ENCODE peak calls at places on chromosomes 7 and 10, in ten cellular contexts. V is GDM1; I is left ventricle myocardium inferior; X is activated CD8-positive, alpha-beta memory T cell treated with anti-CD3 and anti-CD28 coated beads, Interleukin-2, amount 50 U/mL, for 48 hours; K is H1; M is stimulated activated CD8-positive, alpha-beta memory T cell treated with anti-CD3 and anti-CD28 coated beads, Interleukin-7, amount 100 ng/mL, for 1 hour; J is caudate nucleus; Q is NCI-H1105 treated with DMSO at 0.1 percent for 48 hours; T is glutamatergic neuron; A is fibroblast of lung. S is an unnamed sample.

GRCh38 chr10:96587255-96588059 is 645 bp upstream of the TM9SF3 start:
- DNase-seq in V (no peak), A (peak; percentile 79), X (no peak), Q (peak; percentile 43), I (no peak), K (no peak), T (no peak), J (no peak), M (peak; percentile 19), S (no peak)

GRCh38 chr7:81926154-81926553 is 156.3 kb upstream of the HGF start:
- DNase-seq in A (peak; percentile 33), V (no peak), Q (no peak), X (no peak), M (no peak), I (no peak), K (no peak), J (no peak), T (no peak), S (no peak)

GRCh38 chr10:49534670-49535381 is 4.1 kb downstream of the ERCC6 start:
- DNase-seq in V (no peak), K (no peak), M (no peak), I (no peak), J (no peak), Q (no peak), T (no peak), X (no peak), A (peak; percentile 27), S (no peak)

GRCh38 chr7:65974876-65975275 is 7.1 kb downstream of the GUSB start:
- DNase-seq in Q (no peak), T (no peak), M (no peak), X (no peak), K (no peak), J (no peak), V (no peak), I (no peak), A (no peak), S (no peak)

GRCh38 chr10:63320683-63321082 is 145.1 kb downstream of the JMJD1C start:
- DNase-seq in J (no peak), I (no peak), A (no peak), V (no peak), X (no peak), M (no peak), T (no peak), K (no peak), Q (no peak), S (no peak)

GRCh38 chr10:100346351-100346764 is 675 bp upstream of the SCD start:
- DNase-seq in M (no peak), V (peak; percentile 52), A (peak; percentile 77), X (peak; percentile 89), J (peak; percentile 79), I (peak; percentile 42), T (peak; percentile 96), Q (peak; percentile 36), K (peak; percentile 84), S (peak; percentile 79)

GRCh38 chr10:75121322-75121721 is 9.9 kb downstream of the SAMD8 start:
- DNase-seq in I (no peak), J (no peak), X (no peak), V (no peak), Q (no peak), M (no peak), T (no peak), A (no peak), K (no peak), S (no peak)

GRCh38 chr7:47786557-47787248 is 161.6 kb downstream of the PKD1L1 start:
- DNase-seq in K (peak; percentile 49), M (no peak), I (peak; percentile 20), Q (no peak), A (peak; percentile 97), T (no peak), X (no peak), V (no peak), J (no peak), S (peak; percentile 25)

GRCh38 chr10:117541909-117542705 is 439 bp upstream of the EMX2 start:
- DNase-seq in T (peak; percentile 89), I (no peak), V (no peak), M (no peak), J (peak; percentile 72), X (no peak), Q (peak; percentile 86), A (peak; percentile 18), K (peak; percentile 87), S (peak; percentile 86)

GRCh38 chr10:44958196-44958896 is 1.3 kb upstream of the RASSF4 start:
- DNase-seq in J (no peak), A (no peak), X (no peak), Q (no peak), V (no peak), M (no peak), I (no peak), T (no peak), K (peak; percentile 28), S (no peak)

GRCh38 chr7:103889451-103889850 is 100.0 kb downstream of the RELN start:
- DNase-seq in Q (no peak), K (no peak), T (no peak), X (no peak), V (no peak), J (no peak), M (no peak), I (no peak), A (no peak), S (no peak)

GRCh38 chr10:3889961-3890522 is 105.0 kb upstream of the KLF6 start:
- DNase-seq in J (no peak), X (no peak), T (no peak), V (no peak), K (no peak), M (no peak), A (no peak), I (no peak), Q (no peak), S (no peak)

GRCh38 chr7:46960974-46961373 is 620.9 kb downstream of the TNS3 start:
- DNase-seq in I (no peak), V (no peak), A (no peak), M (no peak), J (no peak), Q (no peak), T (no peak), K (no peak), X (no peak), S (no peak)

GRCh38 chr7:2632717-2633537 is 1.1 kb downstream of the TTYH3 start:
- DNase-seq in Q (peak; percentile 62), J (peak; percentile 53), V (peak; percentile 67), I (peak; percentile 63), A (peak; percentile 49), T (peak; percentile 41), K (no peak), X (peak; percentile 68), M (no peak), S (no peak)

GRCh38 chr10:121823993-121824463 is 103.8 kb downstream of the ATE1 start:
- DNase-seq in J (no peak), K (no peak), A (peak; percentile 61), M (no peak), Q (no peak), T (no peak), X (no peak), V (peak; percentile 11), I (no peak), S (no peak)

GRCh38 chr7:41238851-41239331 is 464.0 kb downstream of the INHBA start:
- DNase-seq in V (no peak), T (no peak), J (no peak), Q (no peak), I (no peak), K (no peak), A (no peak), X (no peak), M (no peak), S (no peak)

S was measured in WTC11.